ENCODE peak calls at places on chromosomes 5 and 9, in six cellular contexts. One of them, this sample, is unnamed.

GRCh38 chr5:134088291-134088690 is 26.2 kb upstream of the TCF7 start:
- DNase-seq in GM20000: no peak
- DNase-seq in HFFc6: no peak
- DNase-seq in GM23248: peak; percentile 26
- DNase-seq in brain microvascular endothelial cell: no peak
- DNase-seq in naive thymus-derived CD8-positive, alpha-beta T cell: no peak
- DNase-seq in this sample: no peak

GRCh38 chr5:107282061-107282460 is 388.7 kb downstream of the EFNA5 start:
- DNase-seq in GM23248: no peak
- DNase-seq in GM20000: no peak
- DNase-seq in brain microvascular endothelial cell: no peak
- DNase-seq in naive thymus-derived CD8-positive, alpha-beta T cell: no peak
- DNase-seq in HFFc6: no peak
- DNase-seq in this sample: no peak

GRCh38 chr5:17096975-17097695 is 120.3 kb upstream of the BASP1 start:
- DNase-seq in naive thymus-derived CD8-positive, alpha-beta T cell: no peak
- DNase-seq in GM20000: no peak
- DNase-seq in GM23248: no peak
- DNase-seq in HFFc6: no peak
- DNase-seq in brain microvascular endothelial cell: no peak
- DNase-seq in this sample: no peak

GRCh38 chr5:173726848-173727557 is 110.6 kb upstream of the BOD1 start:
- DNase-seq in HFFc6: no peak
- DNase-seq in naive thymus-derived CD8-positive, alpha-beta T cell: no peak
- DNase-seq in GM20000: no peak
- DNase-seq in GM23248: no peak
- DNase-seq in brain microvascular endothelial cell: peak; percentile 4
- DNase-seq in this sample: no peak

GRCh38 chr5:136132557-136133415 is at the start of gene SMAD5:
- DNase-seq in HFFc6: peak; percentile 94
- DNase-seq in brain microvascular endothelial cell: peak; percentile 90
- DNase-seq in naive thymus-derived CD8-positive, alpha-beta T cell: peak; percentile 73
- DNase-seq in GM20000: peak; percentile 98
- DNase-seq in GM23248: peak; percentile 97
- DNase-seq in this sample: peak; percentile 95

GRCh38 chr9:12740845-12741244 is 34.0 kb upstream of the LURAP1L start:
- DNase-seq in brain microvascular endothelial cell: peak; percentile 12
- DNase-seq in GM23248: peak; percentile 72
- DNase-seq in GM20000: no peak
- DNase-seq in HFFc6: peak; percentile 7
- DNase-seq in naive thymus-derived CD8-positive, alpha-beta T cell: no peak
- DNase-seq in this sample: no peak

GRCh38 chr5:95955996-95956899 is 5.4 kb downstream of the ELL2 start:
- DNase-seq in brain microvascular endothelial cell: no peak
- DNase-seq in naive thymus-derived CD8-positive, alpha-beta T cell: no peak
- DNase-seq in GM23248: peak; percentile 48
- DNase-seq in GM20000: no peak
- DNase-seq in HFFc6: no peak
- DNase-seq in this sample: no peak

GRCh38 chr9:137205126-137206069 is at the start of the genes NDOR1 and TMEM203:
- DNase-seq in HFFc6: peak; percentile 77
- DNase-seq in GM23248: peak; percentile 94
- DNase-seq in naive thymus-derived CD8-positive, alpha-beta T cell: peak; percentile 94
- DNase-seq in GM20000: peak; percentile 98
- DNase-seq in brain microvascular endothelial cell: peak; percentile 71
- DNase-seq in this sample: peak; percentile 92

GRCh38 chr5:119049824-119050449 is 20.9 kb upstream of the DMXL1 start:
- DNase-seq in GM20000: no peak
- DNase-seq in brain microvascular endothelial cell: peak; percentile 60
- DNase-seq in GM23248: peak; percentile 87
- DNase-seq in HFFc6: peak; percentile 41
- DNase-seq in naive thymus-derived CD8-positive, alpha-beta T cell: no peak
- DNase-seq in this sample: no peak

GRCh38 chr9:129109952-129110739 is 447 bp downstream of the CRAT start:
- DNase-seq in HFFc6: peak; percentile 7
- DNase-seq in naive thymus-derived CD8-positive, alpha-beta T cell: no peak
- DNase-seq in GM20000: no peak
- DNase-seq in brain microvascular endothelial cell: no peak
- DNase-seq in GM23248: peak; percentile 78
- DNase-seq in this sample: peak; percentile 27